ENCODE peak calls at places on chromosomes 11 and 22, in five cellular contexts. One of them, this sample, is unnamed. For H3K9me3, the result is how much of the 10 kb centered on the place peaks cover.

GRCh38 chr11:104663190-104664140 is 234.8 kb downstream of the CASP12 start:
- DNase-seq in IMR-90: peak
- DNase-seq in GM23248: no peak
- DNase-seq in GM12878: no peak
- DNase-seq in HCT116: no peak
- DNase-seq in this sample: no peak

GRCh38 chr11:8082391-8083087 is 1.5 kb downstream of the TUB start:
- DNase-seq in IMR-90: no peak
- DNase-seq in GM23248: peak
- DNase-seq in GM12878: no peak
- DNase-seq in HCT116: no peak
- DNase-seq in this sample: no peak

GRCh38 chr11:124841186-124841585 is 24.0 kb upstream of the ROBO3 start:
- DNase-seq in IMR-90: no peak
- DNase-seq in GM23248: peak
- DNase-seq in GM12878: no peak
- DNase-seq in HCT116: no peak
- DNase-seq in this sample: no peak

GRCh38 chr11:29018631-29019030 is 910.4 kb downstream of the METTL15 start:
- DNase-seq in IMR-90: peak
- DNase-seq in GM23248: peak
- DNase-seq in GM12878: no peak
- DNase-seq in HCT116: no peak
- DNase-seq in this sample: peak

GRCh38 chr22:28950567-28951411 is 67.4 kb downstream of the ZNRF3 start:
- DNase-seq in IMR-90: no peak
- DNase-seq in GM23248: no peak
- DNase-seq in GM12878: no peak
- DNase-seq in HCT116: no peak
- DNase-seq in this sample: no peak

GRCh38 chr22:28962042-28962554 is 78.7 kb downstream of the ZNRF3 start:
- DNase-seq in IMR-90: no peak
- DNase-seq in GM23248: no peak
- DNase-seq in GM12878: no peak
- DNase-seq in HCT116: no peak
- DNase-seq in this sample: no peak

GRCh38 chr22:30027169-30027568 is 53.1 kb upstream of the HORMAD2 start:
- DNase-seq in IMR-90: no peak
- DNase-seq in GM23248: no peak
- DNase-seq in GM12878: no peak
- DNase-seq in HCT116: peak
- DNase-seq in this sample: no peak

GRCh38 chr11:64000026-64000739 is 13.9 kb downstream of the OTUB1 start:
- DNase-seq in IMR-90: peak
- DNase-seq in GM23248: peak
- DNase-seq in GM12878: no peak
- DNase-seq in HCT116: no peak
- DNase-seq in this sample: no peak

GRCh38 chr22:46628756-46629155 is 8.6 kb downstream of the GRAMD4 start:
- DNase-seq in IMR-90: no peak
- DNase-seq in GM23248: no peak
- DNase-seq in GM12878: no peak
- DNase-seq in HCT116: no peak
- DNase-seq in this sample: no peak

GRCh38 chr11:119117004-119117706 is 4.2 kb upstream of the HINFP start:
- DNase-seq in IMR-90: no peak
- DNase-seq in GM23248: no peak
- DNase-seq in GM12878: no peak
- DNase-seq in HCT116: no peak
- DNase-seq in this sample: no peak

GRCh38 chr11:64789331-64790204 is 11.2 kb upstream of the SF1 start:
- DNase-seq in IMR-90: no peak
- DNase-seq in GM23248: no peak
- DNase-seq in GM12878: no peak
- DNase-seq in HCT116: no peak
- DNase-seq in this sample: no peak

GRCh38 chr11:126474888-126475626 is 119.6 kb downstream of the ST3GAL4 start:
- DNase-seq in IMR-90: no peak
- DNase-seq in GM23248: no peak
- DNase-seq in GM12878: no peak
- DNase-seq in HCT116: no peak
- DNase-seq in this sample: no peak

GRCh38 chr22:32795214-32795596 is 6.3 kb upstream of the TIMP3 start:
- DNase-seq in IMR-90: no peak
- DNase-seq in GM23248: no peak
- DNase-seq in GM12878: no peak
- DNase-seq in HCT116: no peak
- DNase-seq in this sample: no peak

GRCh38 chr11:28144808-28145207 is 36.6 kb downstream of the METTL15 start:
- DNase-seq in IMR-90: peak
- DNase-seq in GM23248: no peak
- DNase-seq in GM12878: no peak
- DNase-seq in HCT116: no peak
- DNase-seq in this sample: peak

GRCh38 chr11:1232328-1233321 is 9.8 kb downstream of the MUC5B start:
- DNase-seq in IMR-90: no peak
- DNase-seq in GM23248: no peak
- DNase-seq in GM12878: no peak
- DNase-seq in HCT116: no peak
- DNase-seq in this sample: no peak

GRCh38 chr22:20974336-20974955 is 7.4 kb downstream of the AIFM3 start:
- DNase-seq in IMR-90: no peak
- DNase-seq in GM23248: no peak
- DNase-seq in GM12878: no peak
- DNase-seq in HCT116: no peak
- DNase-seq in this sample: no peak

GRCh38 chr11:66417000-66417399 is 3.8 kb upstream of the NPAS4 start:
- DNase-seq in IMR-90: no peak
- DNase-seq in GM23248: no peak
- DNase-seq in GM12878: no peak
- DNase-seq in HCT116: no peak
- DNase-seq in this sample: no peak

GRCh38 chr11:66332371-66333219 is 3.6 kb downstream of the RIN1 start:
- DNase-seq in IMR-90: no peak
- DNase-seq in GM23248: no peak
- DNase-seq in GM12878: no peak
- DNase-seq in HCT116: no peak
- DNase-seq in this sample: no peak

GRCh38 chr11:132704796-132705375 is 827.4 kb downstream of the OPCML start:
- DNase-seq in IMR-90: no peak
- DNase-seq in GM23248: no peak
- DNase-seq in GM12878: no peak
- DNase-seq in HCT116: no peak
- DNase-seq in this sample: no peak

GRCh38 chr11:15942936-15943335 is 413.4 kb downstream of the SOX6 start:
- DNase-seq in IMR-90: no peak
- DNase-seq in GM23248: no peak
- DNase-seq in GM12878: no peak
- DNase-seq in HCT116: no peak
- DNase-seq in this sample: no peak

GRCh38 chr22:36156515-36157419 is 3.8 kb downstream of the APOL3 start:
- DNase-seq in IMR-90: peak
- DNase-seq in GM23248: peak
- DNase-seq in GM12878: no peak
- DNase-seq in HCT116: no peak
- DNase-seq in this sample: peak

GRCh38 chr11:33557201-33557600 is 143.4 kb downstream of the C11orf91 start:
- DNase-seq in IMR-90: peak
- DNase-seq in GM23248: peak
- DNase-seq in GM12878: no peak
- DNase-seq in HCT116: no peak
- DNase-seq in this sample: peak

GRCh38 chr11:119120639-119121007 is 757 bp upstream of the HINFP start:
- DNase-seq in IMR-90: peak
- DNase-seq in GM23248: peak
- DNase-seq in GM12878: no peak
- DNase-seq in HCT116: no peak
- DNase-seq in this sample: peak

GRCh38 chr11:114058026-114058706 is 1.3 kb upstream of the ZBTB16 start:
- DNase-seq in IMR-90: no peak
- DNase-seq in GM23248: no peak
- DNase-seq in GM12878: no peak
- DNase-seq in HCT116: no peak
- DNase-seq in this sample: no peak

GRCh38 chr11:69040581-69041260 is 8.0 kb upstream of the TPCN2 start:
- DNase-seq in IMR-90: peak
- DNase-seq in GM23248: peak
- DNase-seq in GM12878: no peak
- DNase-seq in HCT116: no peak
- DNase-seq in this sample: peak

GRCh38 chr11:10298342-10298741 is 4.3 kb upstream of the SBF2 start:
- DNase-seq in IMR-90: peak
- DNase-seq in GM23248: peak
- DNase-seq in GM12878: peak
- DNase-seq in HCT116: no peak
- DNase-seq in this sample: peak

GRCh38 chr22:46810856-46811786 is 48.7 kb downstream of the TBC1D22A start:
- DNase-seq in IMR-90: no peak
- DNase-seq in GM23248: no peak
- DNase-seq in GM12878: no peak
- DNase-seq in HCT116: no peak
- DNase-seq in this sample: no peak

GRCh38 chr22:49866646-49867045 is 13.0 kb downstream of the ZBED4 start:
- DNase-seq in IMR-90: no peak
- DNase-seq in GM23248: no peak
- DNase-seq in GM12878: no peak
- DNase-seq in HCT116: no peak
- DNase-seq in this sample: no peak

GRCh38 chr11:60252709-60253108 is 9.8 kb upstream of the MS4A4E start:
- DNase-seq in IMR-90: no peak
- DNase-seq in GM23248: no peak
- DNase-seq in GM12878: no peak
- DNase-seq in HCT116: no peak
- DNase-seq in this sample: no peak

GRCh38 chr11:96155627-96156378 is 187.2 kb downstream of the MAML2 start:
- DNase-seq in IMR-90: peak
- DNase-seq in GM23248: peak
- DNase-seq in GM12878: peak
- DNase-seq in HCT116: peak
- DNase-seq in this sample: peak

GRCh38 chr11:65709661-65710060 is 2.4 kb upstream of the KAT5 start:
- DNase-seq in IMR-90: no peak
- DNase-seq in GM23248: no peak
- DNase-seq in GM12878: no peak
- DNase-seq in HCT116: no peak
- DNase-seq in this sample: peak

GRCh38 chr11:5197538-5197937 is 2.9 kb downstream of the OR51V1 start:
- DNase-seq in IMR-90: peak
- DNase-seq in GM23248: peak
- DNase-seq in GM12878: no peak
- DNase-seq in HCT116: no peak
- DNase-seq in this sample: no peak

GRCh38 chr11:129846508-129847335 is 31.1 kb downstream of the TMEM45B start:
- DNase-seq in IMR-90: peak
- DNase-seq in GM23248: peak
- DNase-seq in GM12878: peak
- DNase-seq in HCT116: no peak
- DNase-seq in this sample: peak

GRCh38 chr11:132037961-132038360 is 667.5 kb downstream of the NTM start:
- DNase-seq in IMR-90: no peak
- DNase-seq in GM23248: no peak
- DNase-seq in GM12878: no peak
- DNase-seq in HCT116: no peak
- DNase-seq in this sample: no peak

GRCh38 chr11:116510886-116511650 is 261.7 kb downstream of the BUD13 start:
- DNase-seq in IMR-90: no peak
- DNase-seq in GM23248: no peak
- DNase-seq in GM12878: no peak
- DNase-seq in HCT116: no peak
- DNase-seq in this sample: no peak

GRCh38 chr22:26648761-26649363 is 8.5 kb upstream of the MIAT start:
- DNase-seq in IMR-90: no peak
- DNase-seq in GM23248: no peak
- DNase-seq in GM12878: no peak
- DNase-seq in HCT116: no peak
- DNase-seq in this sample: no peak
- H3K9ac ChIP-seq in IMR-90: no peak
- H3K9ac ChIP-seq in GM23248: no peak
- H3K9ac ChIP-seq in GM12878: no peak
- H3K9ac ChIP-seq in HCT116: no peak
- H3K9ac ChIP-seq in this sample: no peak

GRCh38 chr22:33865248-33865647 is 55.0 kb downstream of the LARGE1 start:
- DNase-seq in IMR-90: no peak
- DNase-seq in GM23248: no peak
- DNase-seq in GM12878: no peak
- DNase-seq in HCT116: no peak
- DNase-seq in this sample: no peak
- H3K4me2 ChIP-seq in IMR-90: peak
- H3K4me2 ChIP-seq in GM23248: no peak
- H3K4me2 ChIP-seq in GM12878: no peak
- H3K4me2 ChIP-seq in HCT116: no peak
- H3K4me2 ChIP-seq in this sample: no peak

DNA sequence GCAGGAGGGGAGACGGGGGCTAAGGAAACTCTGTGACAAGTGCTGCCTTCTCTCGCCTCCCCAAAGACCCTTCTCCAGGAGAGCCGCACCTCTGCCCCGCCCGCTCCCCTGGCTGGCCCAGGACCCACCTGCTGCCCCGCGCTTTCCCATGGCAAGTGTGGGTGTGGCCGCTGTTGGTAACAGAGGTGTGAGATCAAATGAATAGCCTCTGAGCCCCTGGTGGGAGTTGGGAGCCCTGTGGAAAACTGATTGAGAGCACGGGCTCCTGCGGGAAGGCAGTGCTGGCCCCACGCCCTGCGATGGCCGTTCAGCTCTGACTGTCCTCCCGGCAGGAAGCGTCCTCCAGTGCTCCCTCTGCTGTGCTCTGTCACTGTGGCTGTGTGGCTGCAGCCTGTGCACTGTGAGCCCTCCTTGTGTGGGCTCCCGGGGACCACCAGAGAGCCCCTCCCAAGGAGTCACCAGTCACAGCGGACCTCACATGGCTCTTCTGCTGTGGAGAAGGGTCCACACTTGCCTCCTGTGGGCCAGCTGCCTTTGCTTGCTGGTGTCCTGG is 1275.9 kb downstream of the BRD1 start:
- DNase-seq in IMR-90: no peak
- DNase-seq in GM23248: no peak
- DNase-seq in GM12878: no peak
- DNase-seq in HCT116: no peak
- DNase-seq in this sample: no peak
- H3K9me3 ChIP-seq in IMR-90: half or more
- H3K9me3 ChIP-seq in GM23248: under half
- H3K9me3 ChIP-seq in GM12878: under half
- H3K9me3 ChIP-seq in HCT116: under half
- H3K9me3 ChIP-seq in this sample: under half

GRCh38 chr22:38304526-38304925 is 12.7 kb downstream of the CSNK1E start:
- DNase-seq in IMR-90: no peak
- DNase-seq in GM23248: peak
- DNase-seq in GM12878: no peak
- DNase-seq in HCT116: no peak
- DNase-seq in this sample: no peak
- H3K9ac ChIP-seq in IMR-90: no peak
- H3K9ac ChIP-seq in GM23248: peak
- H3K9ac ChIP-seq in GM12878: no peak
- H3K9ac ChIP-seq in HCT116: no peak
- H3K9ac ChIP-seq in this sample: no peak